ENCODE peak calls at places on chromosomes 13 and 19, in seven cellular contexts. B is endothelial cell of umbilical vein, Z is IMR-90, J is body of pancreas, U is sigmoid colon, P is HCT116, L is uterus. I is an unnamed sample.
A peak's percentile ranks its signal among the peaks of the same experiment; 100 is the strongest.

GRCh38 chr13:98478134-98479129 is 98.5 kb downstream of the STK24 start:
- DNase-seq in Z (peak; percentile 36), P (no peak), J (no peak), L (no peak), B (peak; percentile 24), U (no peak), I (no peak)

GRCh38 chr19:607301-608154 is 17.8 kb downstream of the HCN2 start:
- DNase-seq in Z (no peak), U (no peak), J (no peak), B (no peak), L (no peak), P (no peak), I (no peak)

GRCh38 chr19:33348301-33349010 is 25.1 kb upstream of the CEBPG start:
- DNase-seq in B (no peak), U (no peak), J (no peak), Z (no peak), P (no peak), L (no peak), I (no peak)

GRCh38 chr13:47299316-47299715 is 402.5 kb upstream of the HTR2A start:
- DNase-seq in J (no peak), B (no peak), L (no peak), U (no peak), P (no peak), Z (peak; percentile 47), I (no peak)

GRCh38 chr19:30341646-30342201 is 30.5 kb upstream of the ZNF536 start:
- DNase-seq in B (no peak), P (no peak), Z (no peak), U (no peak), J (no peak), L (no peak), I (no peak)

GRCh38 chr19:14091885-14092462 is 1.4 kb upstream of the SAMD1 start:
- DNase-seq in L (no peak), U (no peak), J (no peak), Z (no peak), P (no peak), B (no peak), I (peak; percentile 66)

GRCh38 chr19:20078696-20079095 is 896 bp downstream of the ZNF90 start:
- DNase-seq in U (peak; percentile 67), Z (peak; percentile 18), L (peak; percentile 22), P (no peak), J (peak; percentile 16), B (no peak), I (peak; percentile 64)

GRCh38 chr19:18170714-18171255 is 2.8 kb upstream of the IFI30 start:
- DNase-seq in P (no peak), B (no peak), Z (no peak), L (no peak), J (no peak), U (no peak), I (peak; percentile 79)

GRCh38 chr13:102236830-102237621 is 164.8 kb downstream of the FGF14 start:
- DNase-seq in B (no peak), P (no peak), U (no peak), J (no peak), Z (no peak), L (no peak), I (no peak)

GRCh38 chr19:30882411-30883005 is 466.7 kb downstream of the TSHZ3 start:
- DNase-seq in Z (no peak), J (no peak), L (no peak), B (no peak), P (no peak), U (no peak), I (no peak)

GRCh38 chr13:43573361-43573740 is 213.4 kb downstream of the ENOX1 start:
- DNase-seq in Z (no peak), J (no peak), U (no peak), B (peak; percentile 9), P (no peak), L (no peak), I (no peak)

GRCh38 chr19:47247308-47247990 is 8.9 kb upstream of the CCDC9 start:
- DNase-seq in U (peak; percentile 91), B (peak; percentile 74), J (peak; percentile 87), P (no peak), Z (peak; percentile 75), L (peak; percentile 81), I (peak; percentile 86)

GRCh38 chr13:61695147-61695546 is 279.5 kb upstream of the PCDH20 start:
- DNase-seq in U (no peak), J (no peak), L (no peak), P (peak; percentile 4), B (no peak), Z (no peak), I (no peak)

GRCh38 chr19:46902402-46902766 is 41.6 kb downstream of the ARHGAP35 start:
- DNase-seq in P (peak; percentile 71), Z (peak; percentile 31), L (no peak), U (no peak), J (no peak), B (no peak), I (no peak)

GRCh38 chr19:31214086-31214485 is 135.2 kb downstream of the TSHZ3 start:
- DNase-seq in P (no peak), Z (peak; percentile 100), L (peak; percentile 40), J (no peak), B (peak; percentile 17), U (peak; percentile 76), I (peak; percentile 86)

GRCh38 chr19:16612631-16613030 is 15.4 kb downstream of the MED26 start:
- DNase-seq in P (no peak), L (no peak), J (no peak), Z (no peak), U (no peak), B (no peak), I (no peak)

GRCh38 chr19:10858204-10858828 is 10.1 kb downstream of the C19orf38 start:
- DNase-seq in B (peak; percentile 38), Z (no peak), L (no peak), U (no peak), J (no peak), P (no peak), I (no peak)

GRCh38 chr13:34964558-34964957 is 22.5 kb downstream of the NBEA start:
- DNase-seq in U (no peak), J (no peak), B (no peak), Z (no peak), L (no peak), P (no peak), I (no peak)

GRCh38 chr13:50512602-50513527 is 330.6 kb downstream of the DLEU7 start:
- DNase-seq in Z (peak; percentile 61), P (no peak), U (peak; percentile 80), B (peak; percentile 55), L (peak; percentile 54), J (no peak), I (peak; percentile 83)

GRCh38 chr19:31783592-31783991 is 434.4 kb upstream of the TSHZ3 start:
- DNase-seq in L (no peak), U (no peak), J (no peak), B (no peak), Z (no peak), P (no peak), I (no peak)

GRCh38 chr19:44740351-44740824 is 8.1 kb upstream of the BCL3 start:
- DNase-seq in L (no peak), P (peak; percentile 21), B (no peak), U (no peak), Z (no peak), J (no peak), I (no peak)

GRCh38 chr13:46614582-46614981 is 61.6 kb downstream of the LRCH1 start:
- DNase-seq in Z (peak; percentile 93), J (no peak), L (no peak), B (peak; percentile 52), U (no peak), P (no peak), I (no peak)

GRCh38 chr13:59665736-59666135 is 498.0 kb downstream of the DIAPH3 start:
- DNase-seq in B (peak; percentile 15), Z (peak; percentile 10), J (no peak), P (no peak), L (no peak), U (no peak), I (no peak)

GRCh38 chr13:48686810-48687209 is 33.1 kb downstream of the CYSLTR2 start:
- DNase-seq in J (no peak), P (no peak), L (no peak), B (no peak), U (no peak), Z (no peak), I (no peak)

GRCh38 chr19:8321760-8322637 is 703 bp downstream of the RPS28 start:
- DNase-seq in P (no peak), B (no peak), Z (no peak), U (no peak), L (no peak), J (no peak), I (no peak)

DNA sequence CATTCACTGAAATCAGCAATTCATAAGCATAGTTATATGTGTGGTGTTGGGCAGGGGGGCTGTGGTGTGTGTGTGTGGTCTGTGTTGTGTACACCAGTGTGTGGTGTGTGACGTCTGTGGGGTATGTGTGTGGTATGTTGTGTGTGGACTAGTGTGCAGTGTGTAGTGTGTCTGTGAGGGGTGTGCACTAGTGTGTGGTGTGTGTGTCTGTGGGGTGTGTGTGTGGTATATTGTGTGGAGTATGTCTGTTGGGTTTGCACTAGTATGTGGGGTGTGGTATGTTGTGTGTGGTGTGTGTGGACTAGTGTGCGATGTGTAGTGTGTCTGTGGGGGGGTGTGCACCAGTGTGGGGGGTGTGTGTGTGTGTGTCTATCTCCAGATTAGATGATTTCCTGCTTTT is 7.2 kb upstream of the CDC16 start:
- DNase-seq in P (no peak), J (no peak), U (no peak), L (no peak), Z (no peak), B (no peak), I (no peak)
- TF ChIP-seq POLR2A in P (no peak), J (no peak), U (no peak), L (no peak), Z (no peak), B (no peak), I (no peak)

DNA sequence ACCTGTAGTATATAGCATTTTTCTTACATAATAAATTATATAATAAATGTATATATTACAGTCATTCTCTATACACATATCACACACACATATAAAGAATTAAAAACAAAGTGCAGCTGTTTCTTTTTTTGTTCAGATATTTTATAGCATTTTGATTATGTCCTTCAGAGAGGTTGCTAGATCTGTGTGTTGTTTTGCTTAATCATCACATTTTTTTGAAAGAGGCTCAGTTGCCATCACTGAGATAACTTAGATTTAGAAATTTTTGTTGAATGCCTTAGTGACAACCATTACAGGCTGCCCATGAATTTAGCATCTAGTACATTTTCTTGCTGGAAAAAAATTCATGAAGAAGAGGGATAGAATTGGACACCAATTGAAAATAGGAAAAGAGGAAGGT is 545.2 kb upstream of the PCDH9 start:
- DNase-seq in B (no peak), L (no peak), Z (no peak), J (no peak), P (no peak), U (no peak), I (no peak)
- H3K27me3 ChIP-seq in B (no peaks in the 10 kb centered on the region), L (no peaks in the 10 kb centered on the region), Z (no peaks in the 10 kb centered on the region), J (no peaks in the 10 kb centered on the region), P (no peaks in the 10 kb centered on the region), U (no peaks in the 10 kb centered on the region), I (no peaks in the 10 kb centered on the region)

GRCh38 chr19:4474504-4475136 is 2.5 kb downstream of the HDGFL2 start:
- DNase-seq in L (no peak), P (no peak), U (no peak), Z (peak; percentile 68), B (peak; percentile 75), J (no peak), I (no peak)
- H3K27ac ChIP-seq in L (no peak overlapping the region), P (peak overlapping the region; percentile 45), U (peak overlapping the region; percentile 95), Z (peak overlapping the region; percentile 54), B (no peak overlapping the region), J (no peak overlapping the region), I (no peak overlapping the region)

GRCh38 chr13:110290811-110291210 is 16.1 kb downstream of the COL4A1 start:
- DNase-seq in U (peak; percentile 65), P (no peak), Z (no peak), J (no peak), L (no peak), B (no peak), I (no peak)
- TF ChIP-seq POLR2A in U (no peak), P (no peak), Z (no peak), J (no peak), L (no peak), B (no peak), I (no peak)

GRCh38 chr19:41915248-41916032 is 12.8 kb downstream of the ERFL start:
- DNase-seq in J (no peak), B (no peak), Z (no peak), U (no peak), L (no peak), P (no peak), I (no peak)
- H3K27me3 ChIP-seq in J (no peaks in the 10 kb centered on the region), B (peaks cover 58% of the 10 kb centered on the region), Z (peaks cover 83% of the 10 kb centered on the region), U (peaks cover 94% of the 10 kb centered on the region), L (peaks cover 16% of the 10 kb centered on the region), P (no peaks in the 10 kb centered on the region), I (peaks cover 82% of the 10 kb centered on the region)